ENCODE peak calls at places on chromosomes 6 and 20, in five cellular contexts. One of them, this sample, is unnamed.

GRCh38 chr6:144334150-144334708 is 49.1 kb downstream of the UTRN start:
- DNase-seq in stomach: no peak
- DNase-seq in fibroblast of lung: no peak
- DNase-seq in colonic mucosa: peak; percentile 52
- DNase-seq in foreskin fibroblast: no peak
- DNase-seq in this sample: no peak

GRCh38 chr6:56514395-56514794 is 128.3 kb downstream of the DST start:
- DNase-seq in stomach: no peak
- DNase-seq in fibroblast of lung: no peak
- DNase-seq in colonic mucosa: no peak
- DNase-seq in foreskin fibroblast: no peak
- DNase-seq in this sample: no peak

GRCh38 chr6:402901-403658 is 11.5 kb downstream of the IRF4 start:
- DNase-seq in stomach: no peak
- DNase-seq in fibroblast of lung: no peak
- DNase-seq in colonic mucosa: no peak
- DNase-seq in foreskin fibroblast: no peak
- DNase-seq in this sample: no peak

GRCh38 chr20:1469925-1470571 is 3.4 kb upstream of the NSFL1C start:
- DNase-seq in stomach: peak; percentile 88
- DNase-seq in fibroblast of lung: peak; percentile 99
- DNase-seq in colonic mucosa: peak; percentile 91
- DNase-seq in foreskin fibroblast: peak; percentile 97
- DNase-seq in this sample: peak; percentile 92

GRCh38 chr6:20631525-20631924 is 97.3 kb downstream of the CDKAL1 start:
- DNase-seq in stomach: no peak
- DNase-seq in fibroblast of lung: no peak
- DNase-seq in colonic mucosa: no peak
- DNase-seq in foreskin fibroblast: no peak
- DNase-seq in this sample: no peak

GRCh38 chr20:3843490-3843889 is 3.1 kb upstream of the MAVS start:
- DNase-seq in stomach: no peak
- DNase-seq in fibroblast of lung: peak; percentile 45
- DNase-seq in colonic mucosa: no peak
- DNase-seq in foreskin fibroblast: peak; percentile 79
- DNase-seq in this sample: no peak

GRCh38 chr20:62793757-62794006 is 2.6 kb upstream of the MRGBP start:
- DNase-seq in stomach: no peak
- DNase-seq in fibroblast of lung: no peak
- DNase-seq in colonic mucosa: peak; percentile 39
- DNase-seq in foreskin fibroblast: no peak
- DNase-seq in this sample: no peak

GRCh38 chr6:1856381-1856780 is 246.7 kb downstream of the FOXC1 start:
- DNase-seq in stomach: no peak
- DNase-seq in fibroblast of lung: peak; percentile 39
- DNase-seq in colonic mucosa: peak; percentile 81
- DNase-seq in foreskin fibroblast: peak; percentile 53
- DNase-seq in this sample: peak; percentile 34

GRCh38 chr6:131488780-131489179 is 84.2 kb upstream of the ARG1 start:
- DNase-seq in stomach: no peak
- DNase-seq in fibroblast of lung: peak; percentile 2
- DNase-seq in colonic mucosa: no peak
- DNase-seq in foreskin fibroblast: no peak
- DNase-seq in this sample: no peak

GRCh38 chr20:19974621-19975435 is 42.3 kb upstream of the NAA20 start:
- DNase-seq in stomach: peak; percentile 88
- DNase-seq in fibroblast of lung: peak; percentile 94
- DNase-seq in colonic mucosa: peak; percentile 59
- DNase-seq in foreskin fibroblast: peak; percentile 95
- DNase-seq in this sample: peak; percentile 94

GRCh38 chr6:46042355-46042999 is 26.8 kb upstream of the CLIC5 start:
- DNase-seq in stomach: no peak
- DNase-seq in fibroblast of lung: peak; percentile 34
- DNase-seq in colonic mucosa: peak; percentile 48
- DNase-seq in foreskin fibroblast: no peak
- DNase-seq in this sample: no peak

GRCh38 chr20:58241766-58242465 is 13.5 kb upstream of the ANKRD60 start:
- DNase-seq in stomach: no peak
- DNase-seq in fibroblast of lung: no peak
- DNase-seq in colonic mucosa: peak; percentile 13
- DNase-seq in foreskin fibroblast: no peak
- DNase-seq in this sample: no peak

GRCh38 chr6:107843400-107843799 is 19.3 kb upstream of the SCML4 start:
- DNase-seq in stomach: no peak
- DNase-seq in fibroblast of lung: no peak
- DNase-seq in colonic mucosa: no peak
- DNase-seq in foreskin fibroblast: no peak
- DNase-seq in this sample: no peak

GRCh38 chr6:32131439-32131948 is 1.4 kb upstream of the FKBPL start:
- DNase-seq in stomach: no peak
- DNase-seq in fibroblast of lung: no peak
- DNase-seq in colonic mucosa: no peak
- DNase-seq in foreskin fibroblast: no peak
- DNase-seq in this sample: no peak

GRCh38 chr6:137657351-137657911 is 163.2 kb upstream of the OLIG3 start:
- DNase-seq in stomach: no peak
- DNase-seq in fibroblast of lung: no peak
- DNase-seq in colonic mucosa: no peak
- DNase-seq in foreskin fibroblast: no peak
- DNase-seq in this sample: no peak

GRCh38 chr6:12941422-12941821 is 224.9 kb downstream of the PHACTR1 start:
- DNase-seq in stomach: no peak
- DNase-seq in fibroblast of lung: peak; percentile 14
- DNase-seq in colonic mucosa: no peak
- DNase-seq in foreskin fibroblast: no peak
- DNase-seq in this sample: no peak

GRCh38 chr6:104473021-104473429 is 386.7 kb downstream of the HACE1 start:
- DNase-seq in stomach: no peak
- DNase-seq in fibroblast of lung: no peak
- DNase-seq in colonic mucosa: no peak
- DNase-seq in foreskin fibroblast: no peak
- DNase-seq in this sample: no peak

GRCh38 chr6:89997456-89998445 is 103.5 kb downstream of the GJA10 start:
- DNase-seq in stomach: no peak
- DNase-seq in fibroblast of lung: peak; percentile 84
- DNase-seq in colonic mucosa: no peak
- DNase-seq in foreskin fibroblast: no peak
- DNase-seq in this sample: no peak

GRCh38 chr6:127554435-127555006 is 22.5 kb upstream of the C6orf58 start:
- DNase-seq in stomach: peak; percentile 48
- DNase-seq in fibroblast of lung: peak; percentile 40
- DNase-seq in colonic mucosa: no peak
- DNase-seq in foreskin fibroblast: peak; percentile 23
- DNase-seq in this sample: no peak

GRCh38 chr6:134577998-134578397 is 260.1 kb upstream of the SGK1 start:
- DNase-seq in stomach: no peak
- DNase-seq in fibroblast of lung: peak; percentile 25
- DNase-seq in colonic mucosa: no peak
- DNase-seq in foreskin fibroblast: peak; percentile 35
- DNase-seq in this sample: no peak

GRCh38 chr20:20364016-20364746 is 3.7 kb upstream of the INSM1 start:
- DNase-seq in stomach: no peak
- DNase-seq in fibroblast of lung: no peak
- DNase-seq in colonic mucosa: no peak
- DNase-seq in foreskin fibroblast: no peak
- DNase-seq in this sample: no peak

GRCh38 chr6:35498407-35499045 is 1.6 kb upstream of the TEAD3 start:
- DNase-seq in stomach: no peak
- DNase-seq in fibroblast of lung: no peak
- DNase-seq in colonic mucosa: no peak
- DNase-seq in foreskin fibroblast: no peak
- DNase-seq in this sample: no peak

GRCh38 chr6:2902470-2902762 is 693 bp downstream of the SERPINB9 start:
- DNase-seq in stomach: no peak
- DNase-seq in fibroblast of lung: no peak
- DNase-seq in colonic mucosa: no peak
- DNase-seq in foreskin fibroblast: no peak
- DNase-seq in this sample: no peak

GRCh38 chr20:6053776-6054688 is at the start of gene LRRN4:
- DNase-seq in stomach: peak; percentile 48
- DNase-seq in fibroblast of lung: peak; percentile 51
- DNase-seq in colonic mucosa: no peak
- DNase-seq in foreskin fibroblast: no peak
- DNase-seq in this sample: no peak

DNA sequence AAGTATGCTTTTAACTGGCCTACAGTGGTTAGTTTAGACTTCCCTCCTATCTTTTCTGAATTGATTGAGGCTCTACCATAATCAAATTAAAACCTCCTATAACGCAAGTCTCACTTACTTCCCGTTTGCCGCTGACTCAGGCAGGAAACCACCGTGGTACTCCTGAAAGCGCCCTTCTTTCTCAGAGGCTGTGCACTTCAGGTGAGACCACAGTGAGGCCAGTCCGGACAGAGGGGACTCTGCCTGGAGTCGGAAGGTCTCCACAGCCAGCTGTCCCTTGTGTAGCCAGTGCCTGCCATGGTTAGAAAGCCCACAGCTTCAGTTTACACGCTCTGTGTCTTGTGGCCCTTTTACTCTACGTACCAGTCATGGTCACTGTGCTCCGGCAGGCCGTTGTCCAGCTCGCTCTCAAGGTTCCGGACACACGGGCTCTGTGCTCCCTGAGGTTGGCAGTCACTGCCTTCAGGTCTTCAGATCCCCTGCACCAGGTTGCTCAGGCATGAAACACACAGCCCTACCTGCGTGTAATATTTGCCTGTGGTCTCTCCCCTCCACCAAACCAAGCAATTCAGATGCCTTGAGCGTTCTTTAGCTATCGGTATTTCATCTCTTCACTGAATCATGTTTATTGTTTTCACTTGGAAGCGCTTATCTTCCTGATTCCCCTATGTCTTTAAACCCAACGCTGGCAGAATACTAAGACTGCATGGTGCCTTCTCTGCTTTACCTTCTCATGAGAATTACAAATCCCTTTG is 178.8 kb downstream of the SMOC2 start:
- DNase-seq in stomach: no peak
- DNase-seq in fibroblast of lung: no peak
- DNase-seq in colonic mucosa: no peak
- DNase-seq in foreskin fibroblast: no peak
- DNase-seq in this sample: no peak
- TF ChIP-seq CTCF in stomach: no peak
- TF ChIP-seq CTCF in fibroblast of lung: no peak
- TF ChIP-seq CTCF in colonic mucosa: no peak
- TF ChIP-seq CTCF in foreskin fibroblast: no peak
- TF ChIP-seq CTCF in this sample: no peak

GRCh38 chr20:353166-353565 is 6.3 kb downstream of the NRSN2 start:
- DNase-seq in stomach: no peak
- DNase-seq in fibroblast of lung: no peak
- DNase-seq in colonic mucosa: no peak
- DNase-seq in foreskin fibroblast: no peak
- DNase-seq in this sample: no peak

GRCh38 chr20:361562-361961 is 14.7 kb downstream of the NRSN2 start:
- DNase-seq in stomach: no peak
- DNase-seq in fibroblast of lung: no peak
- DNase-seq in colonic mucosa: no peak
- DNase-seq in foreskin fibroblast: no peak
- DNase-seq in this sample: no peak

GRCh38 chr20:358891-359555 is 12.1 kb downstream of the NRSN2 start:
- DNase-seq in stomach: no peak
- DNase-seq in fibroblast of lung: peak; percentile 50
- DNase-seq in colonic mucosa: no peak
- DNase-seq in foreskin fibroblast: no peak
- DNase-seq in this sample: no peak

GRCh38 chr20:354298-354977 is 7.5 kb downstream of the NRSN2 start:
- DNase-seq in stomach: peak; percentile 81
- DNase-seq in fibroblast of lung: peak; percentile 61
- DNase-seq in colonic mucosa: peak; percentile 77
- DNase-seq in foreskin fibroblast: peak; percentile 48
- DNase-seq in this sample: no peak

DNA sequence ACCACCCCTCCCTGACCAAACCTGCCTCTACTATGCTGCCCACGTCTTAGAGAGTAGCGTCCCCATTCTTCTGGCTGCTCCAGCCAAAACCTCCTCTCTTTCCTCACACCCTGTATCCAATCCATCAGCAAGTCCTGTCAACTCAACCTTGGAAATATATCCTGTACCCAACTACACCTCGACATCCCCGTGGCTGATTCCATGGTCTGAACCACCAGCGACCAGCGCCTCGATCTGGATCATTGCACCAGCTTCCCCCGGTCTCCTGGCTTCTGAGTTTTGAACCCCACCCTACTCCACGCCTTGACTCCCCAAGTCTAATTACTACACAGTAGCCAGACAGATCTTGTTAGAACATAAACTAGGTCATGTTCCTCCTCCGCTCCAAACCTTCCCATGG is 9.8 kb downstream of the NRSN2 start:
- DNase-seq in stomach: no peak
- DNase-seq in fibroblast of lung: no peak
- DNase-seq in colonic mucosa: no peak
- DNase-seq in foreskin fibroblast: no peak
- DNase-seq in this sample: no peak
- TF ChIP-seq CTCF in stomach: no peak
- TF ChIP-seq CTCF in fibroblast of lung: no peak
- TF ChIP-seq CTCF in colonic mucosa: no peak
- TF ChIP-seq CTCF in foreskin fibroblast: no peak
- TF ChIP-seq CTCF in this sample: no peak

DNA sequence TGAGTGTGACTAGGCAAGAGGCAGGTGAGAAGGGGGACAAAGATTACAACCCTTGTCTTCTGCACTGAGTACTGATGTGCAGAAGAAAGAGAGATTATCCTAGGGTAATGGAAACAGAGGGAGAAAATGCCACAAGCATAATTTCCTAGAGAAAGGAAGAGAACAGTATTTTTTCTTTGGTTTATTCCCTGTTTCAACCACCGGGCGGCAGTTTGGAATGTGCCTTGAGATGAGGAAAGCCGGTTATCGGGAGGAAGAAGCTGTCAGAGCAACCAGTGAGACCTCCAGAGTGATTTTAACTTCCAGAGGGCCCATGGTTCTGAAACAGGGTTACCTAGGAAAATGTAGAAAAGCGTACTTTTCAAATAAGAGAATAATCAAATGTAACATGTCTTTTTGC is 121.4 kb downstream of the REV3L start:
- DNase-seq in stomach: no peak
- DNase-seq in fibroblast of lung: peak; percentile 35
- DNase-seq in colonic mucosa: peak; percentile 39
- DNase-seq in foreskin fibroblast: peak; percentile 15
- DNase-seq in this sample: no peak
- TF ChIP-seq CTCF in stomach: peak; percentile 48
- TF ChIP-seq CTCF in fibroblast of lung: peak; percentile 63
- TF ChIP-seq CTCF in colonic mucosa: peak; percentile 33
- TF ChIP-seq CTCF in foreskin fibroblast: peak; percentile 37
- TF ChIP-seq CTCF in this sample: peak; percentile 33

DNA sequence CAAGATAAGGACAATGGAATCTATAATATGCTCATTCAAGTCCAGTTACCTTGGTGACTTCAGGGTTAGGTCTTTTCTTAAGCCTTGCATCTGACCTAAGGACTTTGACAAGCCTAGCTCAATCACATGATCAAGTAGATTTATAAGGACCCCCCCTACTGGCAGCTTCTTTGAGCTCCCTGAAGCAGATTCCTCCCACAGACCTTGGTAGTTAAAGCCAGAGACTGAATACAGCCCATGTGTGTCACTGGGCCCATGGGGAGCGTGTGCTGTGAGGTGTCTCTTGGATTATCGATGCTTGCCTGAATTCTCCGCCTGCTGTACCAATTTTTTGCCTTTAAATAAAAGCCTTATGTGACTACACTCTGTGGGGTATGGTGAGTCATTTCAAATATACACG is 372.7 kb upstream of the RGS17 start:
- DNase-seq in stomach: no peak
- DNase-seq in fibroblast of lung: no peak
- DNase-seq in colonic mucosa: no peak
- DNase-seq in foreskin fibroblast: no peak
- DNase-seq in this sample: no peak
- TF ChIP-seq CTCF in stomach: no peak
- TF ChIP-seq CTCF in fibroblast of lung: no peak
- TF ChIP-seq CTCF in colonic mucosa: no peak
- TF ChIP-seq CTCF in foreskin fibroblast: no peak
- TF ChIP-seq CTCF in this sample: no peak